ENCODE peak calls at places on chromosome 1, in four cellular contexts. T, Y, R and N are unnamed samples.
A peak's percentile ranks its signal among the peaks of the same experiment; 100 is the strongest.

GRCh38 chr1:197797010-197797409 is 21.7 kb upstream of the DENND1B start:
- DNase-seq in T (no peak), Y (no peak), R (no peak), N (no peak)

GRCh38 chr1:2584822-2585317 is 1.7 kb upstream of the PRXL2B start:
- DNase-seq in T (no peak), Y (no peak), R (no peak), N (no peak)

GRCh38 chr1:43653893-43654292 is 3.9 kb downstream of the KDM4A start:
- DNase-seq in T (no peak), Y (no peak), R (no peak), N (no peak)

GRCh38 chr1:2413495-2414296 is 1.3 kb upstream of the PEX10 start:
- DNase-seq in T (no peak), Y (no peak), R (peak; percentile 17), N (no peak)

GRCh38 chr1:231279081-231279480 is 38.1 kb downstream of the GNPAT start:
- DNase-seq in T (no peak), Y (peak; percentile 72), R (no peak), N (no peak)

GRCh38 chr1:92201973-92202372 is 15.7 kb upstream of the C1orf146 start:
- DNase-seq in T (no peak), Y (peak; percentile 55), R (no peak), N (no peak)

GRCh38 chr1:36453600-36454388 is 3.5 kb upstream of the OSCP1 start:
- DNase-seq in T (no peak), Y (no peak), R (no peak), N (no peak)

GRCh38 chr1:39683591-39684312 is 7.5 kb downstream of the HPCAL4 start:
- DNase-seq in T (no peak), Y (no peak), R (peak; percentile 52), N (no peak)